ENCODE peak calls at places on chromosomes 7 and 10, in five cellular contexts. One of them, this sample, is unnamed.

GRCh38 chr7:4189151-4189570 is 492.9 kb upstream of the FOXK1 start:
- DNase-seq in fibroblast of gingiva: peak
- DNase-seq in SHP77: peak
- DNase-seq in skeletal muscle cell: no peak
- DNase-seq in neural crest cell: no peak
- DNase-seq in this sample: no peak

GRCh38 chr7:157021071-157021891 is 10.8 kb upstream of the MNX1 start:
- DNase-seq in neural crest cell: no peak
- DNase-seq in fibroblast of gingiva: no peak
- DNase-seq in SHP77: no peak
- DNase-seq in skeletal muscle cell: no peak
- DNase-seq in this sample: no peak

GRCh38 chr10:133113847-133114246 is 26.1 kb downstream of the ADGRA1 start:
- DNase-seq in skeletal muscle cell: no peak
- DNase-seq in fibroblast of gingiva: no peak
- DNase-seq in neural crest cell: no peak
- DNase-seq in SHP77: no peak
- DNase-seq in this sample: no peak

GRCh38 chr10:42958142-42958868 is 118.6 kb upstream of the RET start:
- DNase-seq in SHP77: no peak
- DNase-seq in skeletal muscle cell: no peak
- DNase-seq in fibroblast of gingiva: no peak
- DNase-seq in neural crest cell: no peak
- DNase-seq in this sample: no peak

GRCh38 chr7:105389090-105389650 is 449 bp upstream of the SRPK2 start:
- DNase-seq in skeletal muscle cell: no peak
- DNase-seq in fibroblast of gingiva: peak
- DNase-seq in neural crest cell: no peak
- DNase-seq in SHP77: peak
- DNase-seq in this sample: peak

GRCh38 chr10:114541081-114541833 is 116.8 kb downstream of the ABLIM1 start:
- DNase-seq in SHP77: no peak
- DNase-seq in fibroblast of gingiva: peak
- DNase-seq in skeletal muscle cell: no peak
- DNase-seq in neural crest cell: no peak
- DNase-seq in this sample: no peak

GRCh38 chr7:128459394-128459878 is 3.8 kb downstream of the HILPDA start:
- DNase-seq in neural crest cell: peak
- DNase-seq in SHP77: peak
- DNase-seq in fibroblast of gingiva: peak
- DNase-seq in skeletal muscle cell: no peak
- DNase-seq in this sample: peak

GRCh38 chr7:132292803-132293202 is 283.5 kb downstream of the PLXNA4 start:
- DNase-seq in skeletal muscle cell: no peak
- DNase-seq in fibroblast of gingiva: no peak
- DNase-seq in SHP77: no peak
- DNase-seq in neural crest cell: no peak
- DNase-seq in this sample: no peak

GRCh38 chr7:101162551-101163280 is 2.7 kb downstream of the VGF start:
- DNase-seq in skeletal muscle cell: no peak
- DNase-seq in neural crest cell: peak
- DNase-seq in fibroblast of gingiva: peak
- DNase-seq in SHP77: peak
- DNase-seq in this sample: no peak

GRCh38 chr7:124784879-124785818 is 19.6 kb upstream of the GPR37 start:
- DNase-seq in SHP77: peak
- DNase-seq in skeletal muscle cell: peak
- DNase-seq in neural crest cell: peak
- DNase-seq in fibroblast of gingiva: peak
- DNase-seq in this sample: no peak

GRCh38 chr10:36331121-36331520 is 689.0 kb upstream of the FZD8 start:
- DNase-seq in neural crest cell: no peak
- DNase-seq in fibroblast of gingiva: no peak
- DNase-seq in skeletal muscle cell: no peak
- DNase-seq in SHP77: no peak
- DNase-seq in this sample: no peak

GRCh38 chr10:69486922-69487730 is 35.9 kb downstream of the TSPAN15 start:
- DNase-seq in SHP77: no peak
- DNase-seq in neural crest cell: no peak
- DNase-seq in fibroblast of gingiva: no peak
- DNase-seq in skeletal muscle cell: no peak
- DNase-seq in this sample: no peak